ENCODE peak calls at places on chromosomes 2 and 18, in seven cellular contexts. Z is HCT116, R is MM.1S, N is GM23338, I is PC-3, D is hepatocyte, X is SK-N-SH. O is an unnamed sample.

GRCh38 chr2:78281164-78281563 is 744.3 kb upstream of the REG3G start:
- DNase-seq in Z (no peak), R (peak; percentile 83), N (no peak), I (no peak), D (no peak), X (no peak), O (no peak)

GRCh38 chr2:164675027-164675426 is 53.7 kb upstream of the GRB14 start:
- DNase-seq in Z (no peak), R (no peak), N (no peak), I (no peak), D (no peak), X (no peak), O (no peak)

GRCh38 chr2:205024822-205025518 is 479.7 kb downstream of the PARD3B start:
- DNase-seq in Z (peak; percentile 47), R (no peak), N (no peak), I (peak; percentile 95), D (peak; percentile 75), X (peak; percentile 16), O (no peak)

GRCh38 chr2:168392031-168392430 is 64.0 kb upstream of the CERS6 start:
- DNase-seq in Z (no peak), R (no peak), N (no peak), I (no peak), D (no peak), X (peak; percentile 6), O (no peak)

GRCh38 chr18:46712406-46712805 is 44.4 kb downstream of the ST8SIA5 start:
- DNase-seq in Z (no peak), R (no peak), N (no peak), I (peak; percentile 50), D (peak; percentile 43), X (no peak), O (no peak)

GRCh38 chr2:108346827-108347226 is 30.9 kb upstream of the SULT1C4 start:
- DNase-seq in Z (no peak), R (no peak), N (no peak), I (no peak), D (no peak), X (no peak), O (no peak)

GRCh38 chr2:218892693-218893348 is 12.2 kb downstream of the WNT10A start:
- DNase-seq in Z (peak; percentile 56), R (peak; percentile 93), N (peak; percentile 78), I (peak; percentile 84), D (peak; percentile 85), X (peak; percentile 92), O (peak; percentile 95)

GRCh38 chr2:228367356-228367755 is 185.9 kb upstream of the SPHKAP start:
- DNase-seq in Z (no peak), R (no peak), N (no peak), I (no peak), D (no peak), X (no peak), O (no peak)

GRCh38 chr2:218290316-218291261 is 1.7 kb downstream of the TMBIM1 start:
- DNase-seq in Z (no peak), R (peak; percentile 80), N (no peak), I (no peak), D (no peak), X (no peak), O (peak; percentile 96)

GRCh38 chr18:39053569-39053968 is 1488.0 kb upstream of the CELF4 start:
- DNase-seq in Z (no peak), R (no peak), N (no peak), I (no peak), D (no peak), X (peak; percentile 13), O (no peak)

GRCh38 chr2:119234021-119235019 is 10.7 kb downstream of the STEAP3 start:
- DNase-seq in Z (no peak), R (no peak), N (peak; percentile 81), I (peak; percentile 23), D (peak; percentile 45), X (peak; percentile 49), O (peak; percentile 43)

GRCh38 chr2:163592954-163593622 is 142.7 kb downstream of the FIGN start:
- DNase-seq in Z (no peak), R (no peak), N (peak; percentile 31), I (no peak), D (no peak), X (no peak), O (no peak)

GRCh38 chr2:206084468-206084869 is 1.5 kb downstream of the INO80D start:
- DNase-seq in Z (peak; percentile 73), R (peak; percentile 15), N (peak; percentile 91), I (peak; percentile 84), D (peak; percentile 58), X (peak; percentile 75), O (peak; percentile 23)

GRCh38 chr2:187169108-187169713 is 278.8 kb downstream of the CALCRL start:
- DNase-seq in Z (no peak), R (peak; percentile 14), N (no peak), I (no peak), D (no peak), X (no peak), O (peak; percentile 16)

GRCh38 chr2:10948606-10949230 is 37.0 kb downstream of the KCNF1 start:
- DNase-seq in Z (no peak), R (no peak), N (no peak), I (no peak), D (no peak), X (no peak), O (no peak)

GRCh38 chr2:16566701-16567100 is 98.9 kb downstream of the CYRIA start:
- DNase-seq in Z (no peak), R (no peak), N (no peak), I (no peak), D (no peak), X (peak; percentile 14), O (no peak)

GRCh38 chr2:71578665-71579371 is 125.5 kb downstream of the DYSF start:
- DNase-seq in Z (no peak), R (no peak), N (no peak), I (no peak), D (no peak), X (no peak), O (no peak)

GRCh38 chr2:16314001-16314400 is 351.6 kb downstream of the CYRIA start:
- DNase-seq in Z (no peak), R (no peak), N (no peak), I (no peak), D (no peak), X (no peak), O (no peak)

GRCh38 chr18:69658137-69658536 is 257.4 kb downstream of the DOK6 start:
- DNase-seq in Z (no peak), R (no peak), N (no peak), I (no peak), D (no peak), X (no peak), O (no peak)

GRCh38 chr2:138579556-138579955 is 78.0 kb downstream of the SPOPL start:
- DNase-seq in Z (no peak), R (no peak), N (no peak), I (no peak), D (no peak), X (no peak), O (no peak)

GRCh38 chr2:89767581-89768435 is 1076.3 kb downstream of the RPIA start:
- DNase-seq in Z (no peak), R (no peak), N (peak; percentile 30), I (no peak), D (no peak), X (peak; percentile 8), O (no peak)

GRCh38 chr18:41323044-41323443 is 632.0 kb upstream of the PIK3C3 start:
- DNase-seq in Z (no peak), R (no peak), N (no peak), I (peak; percentile 12), D (no peak), X (no peak), O (no peak)

GRCh38 chr18:31490387-31490786 is 7.6 kb upstream of the DSG2 start:
- DNase-seq in Z (no peak), R (no peak), N (no peak), I (peak; percentile 68), D (peak; percentile 58), X (no peak), O (no peak)

GRCh38 chr2:191488135-191488534 is 189.8 kb upstream of the NABP1 start:
- DNase-seq in Z (no peak), R (no peak), N (no peak), I (no peak), D (no peak), X (no peak), O (no peak)

DNA sequence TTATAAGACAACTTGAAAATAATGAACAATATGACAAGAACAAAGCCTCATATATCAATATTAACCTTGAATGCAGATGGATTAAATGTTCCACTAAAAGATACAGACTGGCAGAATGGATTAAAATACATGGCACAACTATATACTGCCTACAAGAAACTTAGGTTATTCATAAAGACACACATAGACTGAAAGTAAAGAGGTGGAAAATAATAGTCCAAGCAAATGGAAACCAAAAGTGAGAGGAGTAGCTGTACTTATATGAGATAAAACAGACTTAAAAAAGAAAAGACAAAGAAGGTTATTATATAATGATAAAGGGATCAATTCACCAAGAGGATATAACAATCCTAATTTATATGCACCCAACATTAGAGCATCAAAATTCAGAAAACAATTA is 18.2 kb downstream of the LMAN1 start:
- DNase-seq in Z (no peak), R (peak; percentile 23), N (no peak), I (no peak), D (no peak), X (no peak), O (no peak)
- TF ChIP-seq CTCF in Z (no peak), R (no peak), N (no peak), I (no peak), D (no peak), X (no peak), O (no peak)

GRCh38 chr2:61255580-61256437 is 93.8 kb downstream of the C2orf74 start:
- DNase-seq in Z (no peak), R (no peak), N (no peak), I (peak; percentile 81), D (no peak), X (peak; percentile 14), O (no peak)
- TF ChIP-seq EZH2phosphoT487 in Z (no peak), R (no peak), N (no peak), I (no peak), D (no peak), X (no peak), O (no peak)

DNA sequence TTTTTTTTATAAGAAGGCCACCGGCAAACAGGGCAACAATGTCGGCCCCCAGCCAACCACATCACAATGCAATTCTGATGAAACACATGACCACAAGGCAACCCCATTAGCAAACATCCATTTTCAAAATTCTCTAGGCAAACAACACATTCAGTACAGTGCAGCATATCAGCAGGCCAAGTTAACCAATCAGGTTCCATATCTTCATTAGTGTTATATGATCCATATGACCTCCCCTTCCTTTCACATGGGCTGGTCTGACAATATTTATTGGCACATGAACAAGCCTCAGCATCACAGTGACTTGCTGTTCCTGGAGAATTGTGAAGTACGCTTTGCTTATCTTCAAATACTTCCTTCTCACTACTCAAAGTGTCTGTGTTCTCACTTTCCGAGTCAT is 19.8 kb downstream of the RNF103 start:
- DNase-seq in Z (no peak), R (no peak), N (no peak), I (no peak), D (no peak), X (no peak), O (no peak)
- H3K9me2 ChIP-seq in Z (no peaks in the 10 kb centered on the region), R (no peaks in the 10 kb centered on the region), N (no peaks in the 10 kb centered on the region), I (peaks cover under 1% of the 10 kb centered on the region), D (no peaks in the 10 kb centered on the region), X (no peaks in the 10 kb centered on the region), O (no peaks in the 10 kb centered on the region)

GRCh38 chr18:63506336-63506646 is 29.5 kb downstream of the SERPINB5 start:
- DNase-seq in Z (no peak), R (no peak), N (no peak), I (no peak), D (no peak), X (no peak), O (no peak)
- TF ChIP-seq CTCF in Z (no peak), R (no peak), N (no peak), I (no peak), D (no peak), X (no peak), O (peak; percentile 41)